ENCODE peak calls at places on chromosomes 3 and 15, in seven cellular contexts. One of them, this sample, is unnamed.

GRCh38 chr3:19994796-19995195 is 17.3 kb downstream of the PP2D1 start:
- DNase-seq in WTC11: no peak
- DNase-seq in H1: no peak
- DNase-seq in HepG2: no peak
- DNase-seq in A549: no peak
- DNase-seq in IMR-90: peak; percentile 10
- DNase-seq in SK-N-SH: no peak
- DNase-seq in this sample: no peak

GRCh38 chr3:28726840-28727239 is 378.2 kb upstream of the AZI2 start:
- DNase-seq in H1: peak; percentile 69
- DNase-seq in WTC11: peak; percentile 75
- DNase-seq in IMR-90: no peak
- DNase-seq in SK-N-SH: peak; percentile 40
- DNase-seq in HepG2: peak; percentile 10
- DNase-seq in A549: peak; percentile 8
- DNase-seq in this sample: peak; percentile 8

GRCh38 chr15:29348308-29348914 is 78.8 kb upstream of the NSMCE3 start:
- DNase-seq in IMR-90: no peak
- DNase-seq in A549: no peak
- DNase-seq in WTC11: peak; percentile 42
- DNase-seq in SK-N-SH: no peak
- DNase-seq in HepG2: no peak
- DNase-seq in H1: no peak
- DNase-seq in this sample: no peak

GRCh38 chr3:15542641-15543040 is 21.1 kb upstream of the COLQ start:
- DNase-seq in WTC11: no peak
- DNase-seq in SK-N-SH: no peak
- DNase-seq in HepG2: no peak
- DNase-seq in H1: no peak
- DNase-seq in A549: no peak
- DNase-seq in IMR-90: no peak
- DNase-seq in this sample: no peak

GRCh38 chr3:150887031-150887430 is 18.2 kb downstream of the MINDY4B start:
- DNase-seq in WTC11: no peak
- DNase-seq in IMR-90: peak; percentile 8
- DNase-seq in A549: no peak
- DNase-seq in SK-N-SH: no peak
- DNase-seq in H1: no peak
- DNase-seq in HepG2: no peak
- DNase-seq in this sample: no peak

GRCh38 chr15:76935620-76936019 is 4.1 kb downstream of the RCN2 start:
- DNase-seq in H1: no peak
- DNase-seq in WTC11: no peak
- DNase-seq in IMR-90: no peak
- DNase-seq in HepG2: no peak
- DNase-seq in A549: no peak
- DNase-seq in SK-N-SH: no peak
- DNase-seq in this sample: peak; percentile 72

GRCh38 chr3:194257030-194257657 is 94.0 kb downstream of the CPN2 start:
- DNase-seq in HepG2: no peak
- DNase-seq in SK-N-SH: no peak
- DNase-seq in H1: no peak
- DNase-seq in WTC11: no peak
- DNase-seq in IMR-90: no peak
- DNase-seq in A549: no peak
- DNase-seq in this sample: no peak

GRCh38 chr15:81275711-81276417 is 48.1 kb downstream of the STARD5 start:
- DNase-seq in H1: no peak
- DNase-seq in A549: no peak
- DNase-seq in SK-N-SH: no peak
- DNase-seq in HepG2: no peak
- DNase-seq in IMR-90: peak; percentile 17
- DNase-seq in WTC11: no peak
- DNase-seq in this sample: no peak

GRCh38 chr3:151283907-151284461 is 5.6 kb upstream of the P2RY14 start:
- DNase-seq in H1: no peak
- DNase-seq in IMR-90: peak; percentile 94
- DNase-seq in WTC11: no peak
- DNase-seq in HepG2: peak; percentile 84
- DNase-seq in A549: no peak
- DNase-seq in SK-N-SH: no peak
- DNase-seq in this sample: no peak

GRCh38 chr15:55183679-55184078 is 13.1 kb downstream of the RSL24D1 start:
- DNase-seq in IMR-90: peak; percentile 17
- DNase-seq in H1: no peak
- DNase-seq in SK-N-SH: no peak
- DNase-seq in HepG2: no peak
- DNase-seq in A549: no peak
- DNase-seq in WTC11: no peak
- DNase-seq in this sample: no peak

GRCh38 chr15:91473894-91474293 is 373.8 kb downstream of the SV2B start:
- DNase-seq in HepG2: no peak
- DNase-seq in SK-N-SH: no peak
- DNase-seq in H1: no peak
- DNase-seq in IMR-90: peak; percentile 81
- DNase-seq in WTC11: no peak
- DNase-seq in A549: no peak
- DNase-seq in this sample: no peak

GRCh38 chr3:16482770-16483531 is 30.5 kb downstream of the RFTN1 start:
- DNase-seq in SK-N-SH: no peak
- DNase-seq in IMR-90: peak; percentile 39
- DNase-seq in H1: peak; percentile 55
- DNase-seq in WTC11: peak; percentile 64
- DNase-seq in A549: no peak
- DNase-seq in HepG2: no peak
- DNase-seq in this sample: no peak

GRCh38 chr3:191378142-191378541 is 47.8 kb upstream of the UTS2B start:
- DNase-seq in A549: no peak
- DNase-seq in H1: no peak
- DNase-seq in WTC11: no peak
- DNase-seq in IMR-90: no peak
- DNase-seq in HepG2: no peak
- DNase-seq in SK-N-SH: no peak
- DNase-seq in this sample: no peak

GRCh38 chr3:186567072-186567921 is at the start of gene TBCCD1:
- DNase-seq in HepG2: peak; percentile 87
- DNase-seq in SK-N-SH: peak; percentile 95
- DNase-seq in A549: peak; percentile 60
- DNase-seq in WTC11: peak; percentile 94
- DNase-seq in IMR-90: peak; percentile 83
- DNase-seq in H1: peak; percentile 100
- DNase-seq in this sample: peak; percentile 73

GRCh38 chr3:148420251-148420650 is 277.5 kb upstream of the AGTR1 start:
- DNase-seq in IMR-90: no peak
- DNase-seq in SK-N-SH: no peak
- DNase-seq in HepG2: no peak
- DNase-seq in WTC11: no peak
- DNase-seq in A549: no peak
- DNase-seq in H1: no peak
- DNase-seq in this sample: no peak

GRCh38 chr3:133276594-133276993 is 123.3 kb upstream of the BFSP2 start:
- DNase-seq in H1: no peak
- DNase-seq in A549: no peak
- DNase-seq in HepG2: no peak
- DNase-seq in IMR-90: no peak
- DNase-seq in WTC11: no peak
- DNase-seq in SK-N-SH: no peak
- DNase-seq in this sample: no peak

GRCh38 chr3:194592798-194593752 is 40.1 kb downstream of the TMEM44 start:
- DNase-seq in IMR-90: peak; percentile 100
- DNase-seq in H1: no peak
- DNase-seq in WTC11: no peak
- DNase-seq in HepG2: no peak
- DNase-seq in SK-N-SH: peak; percentile 68
- DNase-seq in A549: peak; percentile 76
- DNase-seq in this sample: no peak

GRCh38 chr3:69090021-69090420 is 5.3 kb downstream of the ARL6IP5 start:
- DNase-seq in A549: no peak
- DNase-seq in IMR-90: peak; percentile 84
- DNase-seq in HepG2: no peak
- DNase-seq in WTC11: no peak
- DNase-seq in H1: no peak
- DNase-seq in SK-N-SH: no peak
- DNase-seq in this sample: no peak

GRCh38 chr3:136196064-136196400 is at the start of gene MSL2:
- DNase-seq in IMR-90: no peak
- DNase-seq in A549: no peak
- DNase-seq in SK-N-SH: no peak
- DNase-seq in WTC11: no peak
- DNase-seq in HepG2: no peak
- DNase-seq in H1: no peak
- DNase-seq in this sample: no peak

GRCh38 chr3:182182531-182182968 is 470.8 kb downstream of the SOX2 start:
- DNase-seq in HepG2: peak; percentile 7
- DNase-seq in H1: no peak
- DNase-seq in WTC11: no peak
- DNase-seq in SK-N-SH: no peak
- DNase-seq in IMR-90: no peak
- DNase-seq in A549: no peak
- DNase-seq in this sample: peak; percentile 11

GRCh38 chr3:185659942-185660921 is 74.1 kb downstream of the SENP2 start:
- DNase-seq in HepG2: peak; percentile 72
- DNase-seq in IMR-90: peak; percentile 81
- DNase-seq in SK-N-SH: peak; percentile 78
- DNase-seq in H1: peak; percentile 86
- DNase-seq in WTC11: peak; percentile 88
- DNase-seq in A549: peak; percentile 70
- DNase-seq in this sample: peak; percentile 8

GRCh38 chr3:51319271-51319670 is 65.8 kb upstream of the MANF start:
- DNase-seq in SK-N-SH: no peak
- DNase-seq in IMR-90: peak; percentile 16
- DNase-seq in WTC11: no peak
- DNase-seq in HepG2: no peak
- DNase-seq in A549: no peak
- DNase-seq in H1: no peak
- DNase-seq in this sample: no peak

GRCh38 chr3:11588338-11588737 is 55.4 kb downstream of the VGLL4 start:
- DNase-seq in A549: no peak
- DNase-seq in HepG2: no peak
- DNase-seq in WTC11: no peak
- DNase-seq in SK-N-SH: no peak
- DNase-seq in IMR-90: no peak
- DNase-seq in H1: no peak
- DNase-seq in this sample: no peak

GRCh38 chr3:22537560-22537959 is 665.6 kb upstream of the UBE2E2 start:
- DNase-seq in IMR-90: no peak
- DNase-seq in SK-N-SH: no peak
- DNase-seq in H1: no peak
- DNase-seq in HepG2: no peak
- DNase-seq in WTC11: no peak
- DNase-seq in A549: no peak
- DNase-seq in this sample: no peak

GRCh38 chr3:119173325-119173724 is at the start of gene UPK1B:
- DNase-seq in A549: no peak
- DNase-seq in SK-N-SH: no peak
- DNase-seq in WTC11: peak; percentile 62
- DNase-seq in HepG2: no peak
- DNase-seq in IMR-90: no peak
- DNase-seq in H1: peak; percentile 72
- DNase-seq in this sample: no peak
- TF ChIP-seq USF2 in A549: no peak
- TF ChIP-seq USF2 in SK-N-SH: no peak
- TF ChIP-seq USF2 in WTC11: peak; percentile 72
- TF ChIP-seq USF2 in HepG2: no peak
- TF ChIP-seq USF2 in IMR-90: no peak
- TF ChIP-seq USF2 in H1: peak; percentile 77
- TF ChIP-seq USF2 in this sample: no peak

GRCh38 chr15:85457392-85457968 is 77.1 kb downstream of the AKAP13 start:
- DNase-seq in HepG2: no peak
- DNase-seq in WTC11: no peak
- DNase-seq in SK-N-SH: no peak
- DNase-seq in IMR-90: no peak
- DNase-seq in A549: no peak
- DNase-seq in H1: no peak
- DNase-seq in this sample: peak; percentile 73
- TF ChIP-seq USF2 in HepG2: no peak
- TF ChIP-seq USF2 in WTC11: no peak
- TF ChIP-seq USF2 in SK-N-SH: no peak
- TF ChIP-seq USF2 in IMR-90: no peak
- TF ChIP-seq USF2 in A549: no peak
- TF ChIP-seq USF2 in H1: no peak
- TF ChIP-seq USF2 in this sample: no peak

GRCh38 chr3:80550154-80550553 is 782.4 kb upstream of the ROBO1 start:
- DNase-seq in SK-N-SH: no peak
- DNase-seq in A549: no peak
- DNase-seq in WTC11: no peak
- DNase-seq in IMR-90: no peak
- DNase-seq in H1: no peak
- DNase-seq in HepG2: no peak
- DNase-seq in this sample: no peak
- TF ChIP-seq USF2 in SK-N-SH: no peak
- TF ChIP-seq USF2 in A549: no peak
- TF ChIP-seq USF2 in WTC11: no peak
- TF ChIP-seq USF2 in IMR-90: no peak
- TF ChIP-seq USF2 in H1: no peak
- TF ChIP-seq USF2 in HepG2: no peak
- TF ChIP-seq USF2 in this sample: no peak

GRCh38 chr3:52795298-52795900 is 803 bp downstream of the ITIH3 start:
- DNase-seq in A549: no peak
- DNase-seq in IMR-90: no peak
- DNase-seq in SK-N-SH: no peak
- DNase-seq in WTC11: no peak
- DNase-seq in HepG2: peak; percentile 63
- DNase-seq in H1: no peak
- DNase-seq in this sample: no peak

GRCh38 chr3:52792961-52793695 is 1.5 kb upstream of the ITIH3 start:
- DNase-seq in SK-N-SH: no peak
- DNase-seq in IMR-90: no peak
- DNase-seq in HepG2: no peak
- DNase-seq in A549: no peak
- DNase-seq in H1: no peak
- DNase-seq in WTC11: no peak
- DNase-seq in this sample: no peak

GRCh38 chr3:52796411-52796810 is 1.8 kb downstream of the ITIH3 start:
- DNase-seq in SK-N-SH: no peak
- DNase-seq in A549: no peak
- DNase-seq in H1: no peak
- DNase-seq in HepG2: no peak
- DNase-seq in IMR-90: no peak
- DNase-seq in WTC11: no peak
- DNase-seq in this sample: no peak

GRCh38 chr3:52793702-52794611 is 639 bp upstream of the ITIH3 start:
- DNase-seq in WTC11: no peak
- DNase-seq in HepG2: peak; percentile 32
- DNase-seq in SK-N-SH: no peak
- DNase-seq in A549: no peak
- DNase-seq in H1: no peak
- DNase-seq in IMR-90: no peak
- DNase-seq in this sample: no peak

DNA sequence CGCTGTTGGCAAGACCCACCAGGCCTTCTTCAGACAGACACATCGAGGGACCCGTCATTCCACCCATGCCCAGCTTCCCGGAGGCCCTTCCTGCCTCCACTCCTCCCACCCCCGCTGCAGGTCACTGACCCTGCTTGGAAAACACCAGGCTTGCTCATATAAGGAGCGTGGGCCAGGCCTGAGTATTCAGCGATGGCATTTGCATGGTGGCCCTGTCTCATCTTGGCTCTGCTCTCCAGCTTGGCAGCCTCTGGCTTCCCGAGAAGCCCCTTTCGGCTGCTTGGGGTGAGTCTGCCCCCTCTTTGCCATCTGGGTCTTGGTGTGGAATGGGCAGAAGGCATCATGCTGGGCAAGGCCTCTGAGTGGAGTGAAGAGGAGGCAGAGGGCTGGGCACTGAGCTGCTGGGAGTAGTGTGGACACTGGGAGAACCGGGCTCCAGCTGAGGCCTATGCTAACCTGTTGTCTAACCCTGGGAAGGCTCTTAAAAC is at the start of gene ITIH3:
- DNase-seq in WTC11: no peak
- DNase-seq in A549: no peak
- DNase-seq in IMR-90: no peak
- DNase-seq in H1: no peak
- DNase-seq in SK-N-SH: no peak
- DNase-seq in HepG2: peak; percentile 56
- DNase-seq in this sample: no peak
- TF ChIP-seq USF2 in WTC11: no peak
- TF ChIP-seq USF2 in A549: no peak
- TF ChIP-seq USF2 in IMR-90: no peak
- TF ChIP-seq USF2 in H1: no peak
- TF ChIP-seq USF2 in SK-N-SH: no peak
- TF ChIP-seq USF2 in HepG2: no peak
- TF ChIP-seq USF2 in this sample: no peak

This sample was measured in GM12878.